ENCODE peak calls at places on chromosomes 2 and 18, in four cellular contexts. One of them, this sample, is unnamed.

GRCh38 chr2:43201497-43201896 is 24.9 kb downstream of the ZFP36L2 start:
- DNase-seq in astrocyte: no peak
- DNase-seq in PC-3: no peak
- DNase-seq in K562: no peak
- DNase-seq in this sample: no peak

GRCh38 chr2:166419616-166419934 is 43.8 kb upstream of the SCN9A start:
- DNase-seq in astrocyte: peak; percentile 27
- DNase-seq in PC-3: peak; percentile 80
- DNase-seq in K562: peak; percentile 27
- DNase-seq in this sample: no peak

GRCh38 chr2:40243581-40243980 is 208.3 kb downstream of the SLC8A1 start:
- DNase-seq in astrocyte: peak; percentile 93
- DNase-seq in PC-3: no peak
- DNase-seq in K562: no peak
- DNase-seq in this sample: no peak

GRCh38 chr18:56139792-56140254 is 498.6 kb downstream of the TXNL1 start:
- DNase-seq in astrocyte: peak; percentile 95
- DNase-seq in PC-3: no peak
- DNase-seq in K562: no peak
- DNase-seq in this sample: no peak

GRCh38 chr18:58847383-58848071 is 17.1 kb upstream of the ZNF532 start:
- DNase-seq in astrocyte: no peak
- DNase-seq in PC-3: no peak
- DNase-seq in K562: no peak
- DNase-seq in this sample: no peak

GRCh38 chr2:240250985-240251847 is 110.8 kb upstream of the OTOS start:
- DNase-seq in astrocyte: peak; percentile 78
- DNase-seq in PC-3: peak; percentile 82
- DNase-seq in K562: peak; percentile 89
- DNase-seq in this sample: no peak

GRCh38 chr2:46565364-46565763 is 86.0 kb downstream of the TMEM247 start:
- DNase-seq in astrocyte: no peak
- DNase-seq in PC-3: no peak
- DNase-seq in K562: no peak
- DNase-seq in this sample: no peak

GRCh38 chr2:191500566-191501389 is 177.2 kb upstream of the NABP1 start:
- DNase-seq in astrocyte: peak; percentile 39
- DNase-seq in PC-3: no peak
- DNase-seq in K562: no peak
- DNase-seq in this sample: no peak

GRCh38 chr2:105756435-105756834 is 11.7 kb downstream of the NCK2 start:
- DNase-seq in astrocyte: no peak
- DNase-seq in PC-3: no peak
- DNase-seq in K562: no peak
- DNase-seq in this sample: no peak

GRCh38 chr2:32136097-32136496 is 29.6 kb upstream of the SLC30A6 start:
- DNase-seq in astrocyte: peak; percentile 47
- DNase-seq in PC-3: no peak
- DNase-seq in K562: no peak
- DNase-seq in this sample: no peak

GRCh38 chr2:223908304-223909047 is 36.7 kb downstream of the WDFY1 start:
- DNase-seq in astrocyte: no peak
- DNase-seq in PC-3: no peak
- DNase-seq in K562: no peak
- DNase-seq in this sample: no peak
- H3K4me2 ChIP-seq in astrocyte: no peak overlapping the region
- H3K4me2 ChIP-seq in PC-3: no peak overlapping the region
- H3K4me2 ChIP-seq in K562: no peak overlapping the region
- H3K4me2 ChIP-seq in this sample: no peak overlapping the region

GRCh38 chr18:61995547-61996062 is 102.8 kb upstream of the RNF152 start:
- DNase-seq in astrocyte: no peak
- DNase-seq in PC-3: no peak
- DNase-seq in K562: no peak
- DNase-seq in this sample: no peak

GRCh38 chr18:61998957-61999356 is 106.2 kb upstream of the RNF152 start:
- DNase-seq in astrocyte: peak; percentile 91
- DNase-seq in PC-3: peak; percentile 71
- DNase-seq in K562: no peak
- DNase-seq in this sample: no peak

GRCh38 chr18:61998335-61998734 is 105.5 kb upstream of the RNF152 start:
- DNase-seq in astrocyte: no peak
- DNase-seq in PC-3: peak; percentile 45
- DNase-seq in K562: no peak
- DNase-seq in this sample: no peak

GRCh38 chr18:62001396-62001795 is 108.6 kb upstream of the RNF152 start:
- DNase-seq in astrocyte: no peak
- DNase-seq in PC-3: no peak
- DNase-seq in K562: no peak
- DNase-seq in this sample: no peak
- H3K9me3 ChIP-seq in astrocyte: peaks cover 9% of the 10 kb centered on the region
- H3K9me3 ChIP-seq in PC-3: no peaks in the 10 kb centered on the region
- H3K9me3 ChIP-seq in K562: no peaks in the 10 kb centered on the region
- H3K9me3 ChIP-seq in this sample: no peaks in the 10 kb centered on the region

GRCh38 chr2:113175736-113176695 is 2.2 kb downstream of the PSD4 start:
- DNase-seq in astrocyte: no peak
- DNase-seq in PC-3: no peak
- DNase-seq in K562: no peak
- DNase-seq in this sample: peak; percentile 79
- H3K36me3 ChIP-seq in astrocyte: no peaks in the 10 kb centered on the region
- H3K36me3 ChIP-seq in PC-3: no peaks in the 10 kb centered on the region
- H3K36me3 ChIP-seq in K562: peaks cover 25% of the 10 kb centered on the region
- H3K36me3 ChIP-seq in this sample: peaks cover 32% of the 10 kb centered on the region

DNA sequence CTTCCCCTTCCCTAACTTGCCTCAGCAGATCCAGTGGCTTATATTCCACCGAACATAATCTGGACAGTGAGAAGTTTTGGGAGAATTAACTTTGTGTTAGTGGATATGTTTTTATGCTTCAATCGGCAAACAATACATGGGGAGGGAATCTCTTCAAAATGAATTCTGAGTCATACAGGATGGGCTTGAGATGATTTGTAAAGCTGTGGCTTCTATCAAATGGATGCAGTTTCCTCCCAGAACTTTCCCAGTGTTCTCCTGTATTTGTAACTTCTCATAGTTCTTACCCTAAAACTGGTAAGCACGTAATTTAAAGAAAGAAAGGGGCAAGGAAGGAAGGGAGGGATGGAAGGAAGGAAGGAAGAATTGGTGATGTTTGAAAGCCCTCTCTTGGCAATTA is 36.8 kb downstream of the PDCL3 start:
- DNase-seq in astrocyte: no peak
- DNase-seq in PC-3: no peak
- DNase-seq in K562: no peak
- DNase-seq in this sample: no peak
- H3K4me2 ChIP-seq in astrocyte: no peak overlapping the region
- H3K4me2 ChIP-seq in PC-3: no peak overlapping the region
- H3K4me2 ChIP-seq in K562: no peak overlapping the region
- H3K4me2 ChIP-seq in this sample: no peak overlapping the region

This sample was measured in OCI-LY7.